ENCODE peak calls at places on chromosomes 11 and 22, in eight cellular contexts. F, E, G, I, O, J, P and U are unnamed samples.

GRCh38 chr11:120599816-120600420 is 88.4 kb downstream of the GRIK4 start:
- DNase-seq in O (no peak), I (no peak), P (no peak), J (peak; percentile 40), G (no peak), E (no peak), F (no peak), U (no peak)

GRCh38 chr22:26592368-26593015 is 2.6 kb upstream of the TPST2 start:
- DNase-seq in E (peak; percentile 66), I (no peak), G (no peak), P (peak; percentile 44), O (no peak), F (no peak), J (no peak), U (no peak)

GRCh38 chr11:1157645-1158591 is at the start of gene MUC5AC:
- DNase-seq in I (no peak), P (no peak), J (peak; percentile 60), E (no peak), O (no peak), G (no peak), F (peak; percentile 4), U (no peak)

GRCh38 chr11:1863352-1864215 is 10.7 kb downstream of the LSP1 start:
- DNase-seq in P (peak; percentile 74), E (peak; percentile 83), I (no peak), J (peak; percentile 82), O (peak; percentile 43), G (peak; percentile 91), F (no peak), U (peak; percentile 53)

GRCh38 chr22:45290410-45290936 is 5.7 kb downstream of the UPK3A start:
- DNase-seq in P (peak; percentile 71), E (no peak), G (peak; percentile 42), F (peak; percentile 94), I (no peak), J (no peak), O (peak; percentile 64), U (peak; percentile 46)

GRCh38 chr11:75639752-75640151 is 29.1 kb downstream of the MAP6 start:
- DNase-seq in E (peak; percentile 72), G (peak; percentile 80), J (peak; percentile 89), O (no peak), F (peak; percentile 91), I (peak; percentile 97), P (peak; percentile 92), U (peak; percentile 94)

GRCh38 chr11:133249065-133249464 is 283.2 kb downstream of the OPCML start:
- DNase-seq in F (no peak), E (no peak), O (no peak), P (no peak), G (no peak), I (no peak), J (no peak), U (no peak)

GRCh38 chr11:115843116-115843515 is 338.9 kb upstream of the CADM1 start:
- DNase-seq in O (no peak), G (no peak), P (no peak), E (no peak), F (no peak), I (no peak), J (no peak), U (no peak)

GRCh38 chr11:66880484-66881211 is 23.8 kb downstream of the LRFN4 start:
- DNase-seq in G (no peak), E (no peak), I (peak; percentile 89), J (no peak), O (no peak), F (peak; percentile 92), P (peak; percentile 80), U (peak; percentile 90)

GRCh38 chr22:44870021-44870420 is 117.6 kb downstream of the ARHGAP8 start:
- DNase-seq in G (peak; percentile 13), J (no peak), P (peak; percentile 32), I (no peak), F (peak; percentile 73), O (peak; percentile 57), E (no peak), U (no peak)

GRCh38 chr22:31243339-31244043 is 31.4 kb downstream of the LIMK2 start:
- DNase-seq in O (no peak), J (no peak), P (no peak), E (no peak), F (no peak), G (no peak), I (no peak), U (no peak)

GRCh38 chr11:69333906-69334305 is 40.0 kb downstream of the MYEOV start:
- DNase-seq in O (no peak), F (no peak), P (no peak), I (no peak), G (no peak), E (no peak), J (peak; percentile 8), U (no peak)

GRCh38 chr22:22048981-22049531 is 66.5 kb upstream of the TOP3B start:
- DNase-seq in I (no peak), J (no peak), F (peak; percentile 14), E (no peak), G (no peak), P (no peak), O (no peak), U (no peak)

GRCh38 chr22:28328751-28329150 is 350.9 kb downstream of the TTC28 start:
- DNase-seq in O (no peak), F (no peak), J (no peak), P (no peak), I (no peak), E (no peak), G (no peak), U (no peak)

GRCh38 chr22:46432164-46433068 is 96.9 kb downstream of the TRMU start:
- DNase-seq in G (no peak), J (no peak), O (no peak), P (peak; percentile 8), E (no peak), F (no peak), I (no peak), U (peak; percentile 32)

GRCh38 chr11:119459293-119459976 is 36.5 kb upstream of the THY1 start:
- DNase-seq in I (no peak), P (no peak), O (no peak), F (no peak), J (no peak), G (no peak), E (no peak), U (no peak)

GRCh38 chr11:58788355-58789023 is 56.0 kb downstream of the GLYATL2 start:
- DNase-seq in O (peak; percentile 35), G (peak; percentile 55), J (no peak), P (peak; percentile 63), F (peak; percentile 36), I (peak; percentile 37), E (no peak), U (peak; percentile 30)

GRCh38 chr22:23072035-23072910 is 2.0 kb downstream of the GNAZ start:
- DNase-seq in I (no peak), O (no peak), E (no peak), P (no peak), J (peak; percentile 36), G (no peak), F (no peak), U (no peak)

GRCh38 chr11:33319965-33320813 is 63.0 kb downstream of the HIPK3 start:
- DNase-seq in F (no peak), P (no peak), E (no peak), O (no peak), J (no peak), G (no peak), I (no peak), U (no peak)

GRCh38 chr11:64789331-64790204 is 11.2 kb upstream of the SF1 start:
- DNase-seq in I (no peak), P (no peak), F (no peak), J (peak; percentile 46), O (no peak), E (no peak), G (no peak), U (no peak)

GRCh38 chr11:28822596-28822995 is 714.4 kb downstream of the METTL15 start:
- DNase-seq in P (no peak), G (no peak), I (no peak), F (no peak), J (no peak), O (peak; percentile 48), E (no peak), U (no peak)

GRCh38 chr11:64778223-64778472 is 194 bp downstream of the SF1 start:
- DNase-seq in I (no peak), F (no peak), E (no peak), G (no peak), O (no peak), J (no peak), P (no peak), U (no peak)

GRCh38 chr22:50526849-50527801 is 1.7 kb upstream of the SCO2 start:
- DNase-seq in I (peak; percentile 24), P (no peak), J (peak; percentile 86), G (peak; percentile 61), E (no peak), F (no peak), O (no peak), U (no peak)

GRCh38 chr11:119522609-119523008 is 99.6 kb upstream of the THY1 start:
- DNase-seq in P (no peak), E (no peak), O (no peak), F (no peak), I (no peak), J (no peak), G (no peak), U (no peak)

GRCh38 chr22:44224166-44224565 is 43.4 kb downstream of the PARVG start:
- DNase-seq in O (no peak), F (no peak), G (no peak), P (no peak), E (no peak), I (no peak), J (no peak), U (no peak)

GRCh38 chr11:44112083-44112865 is 16.8 kb downstream of the EXT2 start:
- DNase-seq in J (no peak), P (no peak), G (peak; percentile 59), I (peak; percentile 73), O (no peak), E (no peak), F (peak; percentile 65), U (peak; percentile 50)

GRCh38 chr11:7596975-7597391 is 76.3 kb downstream of the CYB5R2 start:
- DNase-seq in O (no peak), G (no peak), E (no peak), I (no peak), J (no peak), P (no peak), F (no peak), U (no peak)

GRCh38 chr11:2704896-2705606 is 5.3 kb upstream of the KCNQ1OT1 start:
- DNase-seq in J (peak; percentile 39), F (no peak), G (no peak), P (no peak), I (no peak), O (no peak), E (no peak), U (no peak)

GRCh38 chr11:2775626-2776350 is 76.0 kb upstream of the KCNQ1OT1 start:
- DNase-seq in I (no peak), J (peak; percentile 46), F (no peak), G (no peak), O (no peak), E (peak; percentile 40), P (no peak), U (no peak)

GRCh38 chr11:119907122-119907933 is 178.3 kb upstream of the NECTIN1 start:
- DNase-seq in P (no peak), E (peak; percentile 68), O (no peak), G (no peak), F (no peak), J (peak; percentile 68), I (no peak), U (no peak)

GRCh38 chr11:78227906-78228305 is 39.2 kb downstream of the USP35 start:
- DNase-seq in G (no peak), E (no peak), P (no peak), O (no peak), F (no peak), I (no peak), J (no peak), U (no peak)

GRCh38 chr11:23398052-23398451 is 537.8 kb upstream of the CCDC179 start:
- DNase-seq in G (no peak), E (no peak), F (no peak), O (no peak), I (no peak), P (no peak), J (no peak), U (no peak)

GRCh38 chr11:99489561-99489960 is 468.8 kb downstream of the CNTN5 start:
- DNase-seq in G (peak; percentile 53), E (no peak), I (no peak), P (no peak), J (no peak), O (no peak), F (no peak), U (no peak)

GRCh38 chr22:27215826-27216320 is 558.5 kb downstream of the MIAT start:
- DNase-seq in I (no peak), E (no peak), J (no peak), G (no peak), O (no peak), P (no peak), F (no peak), U (no peak)